ENCODE peak calls at places on chromosomes 7 and 10, in eight cellular contexts. One of them, this sample, is unnamed.

GRCh38 chr7:114026486-114027089 is 107.8 kb upstream of the PPP1R3A start:
- DNase-seq in heart left ventricle: no peak
- DNase-seq in NCI-H460: peak
- DNase-seq in putamen: peak
- DNase-seq in CD4-positive, alpha-beta T cell: no peak
- DNase-seq in ureter: no peak
- DNase-seq in stimulated activated CD4-positive, alpha-beta T cell treated with anti-CD3 and anti-CD28 coated beads, Interleukin-4, amount 100 ng/mL, for 48 hours: no peak
- DNase-seq in COR-L47: peak
- DNase-seq in this sample: no peak

GRCh38 chr7:54898659-54899340 is 120.0 kb upstream of the EGFR start:
- DNase-seq in putamen: no peak
- DNase-seq in ureter: no peak
- DNase-seq in COR-L47: no peak
- DNase-seq in stimulated activated CD4-positive, alpha-beta T cell treated with anti-CD3 and anti-CD28 coated beads, Interleukin-4, amount 100 ng/mL, for 48 hours: no peak
- DNase-seq in NCI-H460: peak
- DNase-seq in CD4-positive, alpha-beta T cell: no peak
- DNase-seq in heart left ventricle: no peak
- DNase-seq in this sample: no peak

GRCh38 chr7:936131-937054 is 18.1 kb downstream of the ADAP1 start:
- DNase-seq in putamen: no peak
- DNase-seq in heart left ventricle: peak
- DNase-seq in COR-L47: no peak
- DNase-seq in NCI-H460: no peak
- DNase-seq in CD4-positive, alpha-beta T cell: no peak
- DNase-seq in stimulated activated CD4-positive, alpha-beta T cell treated with anti-CD3 and anti-CD28 coated beads, Interleukin-4, amount 100 ng/mL, for 48 hours: no peak
- DNase-seq in ureter: no peak
- DNase-seq in this sample: peak

GRCh38 chr7:55552320-55553086 is 19.8 kb downstream of the VOPP1 start:
- DNase-seq in ureter: peak
- DNase-seq in CD4-positive, alpha-beta T cell: no peak
- DNase-seq in NCI-H460: no peak
- DNase-seq in stimulated activated CD4-positive, alpha-beta T cell treated with anti-CD3 and anti-CD28 coated beads, Interleukin-4, amount 100 ng/mL, for 48 hours: no peak
- DNase-seq in COR-L47: peak
- DNase-seq in putamen: peak
- DNase-seq in heart left ventricle: peak
- DNase-seq in this sample: peak

GRCh38 chr7:88307841-88308240 is 1.1 kb upstream of the STEAP4 start:
- DNase-seq in stimulated activated CD4-positive, alpha-beta T cell treated with anti-CD3 and anti-CD28 coated beads, Interleukin-4, amount 100 ng/mL, for 48 hours: no peak
- DNase-seq in heart left ventricle: no peak
- DNase-seq in ureter: no peak
- DNase-seq in putamen: no peak
- DNase-seq in CD4-positive, alpha-beta T cell: no peak
- DNase-seq in NCI-H460: no peak
- DNase-seq in COR-L47: no peak
- DNase-seq in this sample: peak

GRCh38 chr7:47418910-47419309 is 163.0 kb downstream of the TNS3 start:
- DNase-seq in NCI-H460: no peak
- DNase-seq in heart left ventricle: no peak
- DNase-seq in CD4-positive, alpha-beta T cell: no peak
- DNase-seq in stimulated activated CD4-positive, alpha-beta T cell treated with anti-CD3 and anti-CD28 coated beads, Interleukin-4, amount 100 ng/mL, for 48 hours: no peak
- DNase-seq in COR-L47: no peak
- DNase-seq in putamen: no peak
- DNase-seq in ureter: peak
- DNase-seq in this sample: no peak

GRCh38 chr7:80833289-80834104 is 85.4 kb downstream of the SEMA3C start:
- DNase-seq in heart left ventricle: no peak
- DNase-seq in CD4-positive, alpha-beta T cell: no peak
- DNase-seq in NCI-H460: no peak
- DNase-seq in ureter: no peak
- DNase-seq in stimulated activated CD4-positive, alpha-beta T cell treated with anti-CD3 and anti-CD28 coated beads, Interleukin-4, amount 100 ng/mL, for 48 hours: no peak
- DNase-seq in putamen: no peak
- DNase-seq in COR-L47: no peak
- DNase-seq in this sample: no peak

GRCh38 chr7:92765725-92766124 is 70.6 kb downstream of the CDK6 start:
- DNase-seq in NCI-H460: peak
- DNase-seq in COR-L47: no peak
- DNase-seq in stimulated activated CD4-positive, alpha-beta T cell treated with anti-CD3 and anti-CD28 coated beads, Interleukin-4, amount 100 ng/mL, for 48 hours: no peak
- DNase-seq in ureter: no peak
- DNase-seq in CD4-positive, alpha-beta T cell: no peak
- DNase-seq in heart left ventricle: no peak
- DNase-seq in putamen: no peak
- DNase-seq in this sample: peak

GRCh38 chr10:17109475-17110207 is 20.0 kb downstream of the CUBN start:
- DNase-seq in NCI-H460: no peak
- DNase-seq in ureter: no peak
- DNase-seq in COR-L47: no peak
- DNase-seq in heart left ventricle: no peak
- DNase-seq in putamen: no peak
- DNase-seq in CD4-positive, alpha-beta T cell: no peak
- DNase-seq in stimulated activated CD4-positive, alpha-beta T cell treated with anti-CD3 and anti-CD28 coated beads, Interleukin-4, amount 100 ng/mL, for 48 hours: no peak
- DNase-seq in this sample: no peak

GRCh38 chr7:2409745-2410414 is 6.5 kb downstream of the CHST12 start:
- DNase-seq in COR-L47: no peak
- DNase-seq in CD4-positive, alpha-beta T cell: no peak
- DNase-seq in ureter: no peak
- DNase-seq in putamen: no peak
- DNase-seq in stimulated activated CD4-positive, alpha-beta T cell treated with anti-CD3 and anti-CD28 coated beads, Interleukin-4, amount 100 ng/mL, for 48 hours: no peak
- DNase-seq in heart left ventricle: no peak
- DNase-seq in NCI-H460: no peak
- DNase-seq in this sample: no peak

GRCh38 chr10:18615618-18616017 is 35.8 kb downstream of the NSUN6 start:
- DNase-seq in stimulated activated CD4-positive, alpha-beta T cell treated with anti-CD3 and anti-CD28 coated beads, Interleukin-4, amount 100 ng/mL, for 48 hours: no peak
- DNase-seq in COR-L47: no peak
- DNase-seq in ureter: no peak
- DNase-seq in putamen: no peak
- DNase-seq in heart left ventricle: no peak
- DNase-seq in CD4-positive, alpha-beta T cell: no peak
- DNase-seq in NCI-H460: no peak
- DNase-seq in this sample: no peak

GRCh38 chr7:77447616-77448015 is 31.5 kb upstream of the GSAP start:
- DNase-seq in stimulated activated CD4-positive, alpha-beta T cell treated with anti-CD3 and anti-CD28 coated beads, Interleukin-4, amount 100 ng/mL, for 48 hours: no peak
- DNase-seq in heart left ventricle: no peak
- DNase-seq in ureter: no peak
- DNase-seq in putamen: no peak
- DNase-seq in COR-L47: no peak
- DNase-seq in NCI-H460: no peak
- DNase-seq in CD4-positive, alpha-beta T cell: no peak
- DNase-seq in this sample: no peak

GRCh38 chr7:70678621-70679251 is 453.2 kb upstream of the GALNT17 start:
- DNase-seq in CD4-positive, alpha-beta T cell: no peak
- DNase-seq in NCI-H460: no peak
- DNase-seq in putamen: no peak
- DNase-seq in stimulated activated CD4-positive, alpha-beta T cell treated with anti-CD3 and anti-CD28 coated beads, Interleukin-4, amount 100 ng/mL, for 48 hours: no peak
- DNase-seq in ureter: no peak
- DNase-seq in heart left ventricle: no peak
- DNase-seq in COR-L47: no peak
- DNase-seq in this sample: no peak

GRCh38 chr10:132752961-132753360 is 33.0 kb downstream of the NKX6-2 start:
- DNase-seq in NCI-H460: no peak
- DNase-seq in COR-L47: no peak
- DNase-seq in ureter: no peak
- DNase-seq in stimulated activated CD4-positive, alpha-beta T cell treated with anti-CD3 and anti-CD28 coated beads, Interleukin-4, amount 100 ng/mL, for 48 hours: no peak
- DNase-seq in heart left ventricle: no peak
- DNase-seq in CD4-positive, alpha-beta T cell: no peak
- DNase-seq in putamen: no peak
- DNase-seq in this sample: no peak

GRCh38 chr10:44682516-44682915 is 228.6 kb upstream of the TMEM72 start:
- DNase-seq in COR-L47: no peak
- DNase-seq in stimulated activated CD4-positive, alpha-beta T cell treated with anti-CD3 and anti-CD28 coated beads, Interleukin-4, amount 100 ng/mL, for 48 hours: no peak
- DNase-seq in CD4-positive, alpha-beta T cell: no peak
- DNase-seq in ureter: no peak
- DNase-seq in NCI-H460: no peak
- DNase-seq in putamen: no peak
- DNase-seq in heart left ventricle: no peak
- DNase-seq in this sample: no peak

GRCh38 chr10:48451969-48452878 is 145.7 kb downstream of the MAPK8 start:
- DNase-seq in NCI-H460: no peak
- DNase-seq in ureter: no peak
- DNase-seq in putamen: no peak
- DNase-seq in COR-L47: no peak
- DNase-seq in heart left ventricle: no peak
- DNase-seq in stimulated activated CD4-positive, alpha-beta T cell treated with anti-CD3 and anti-CD28 coated beads, Interleukin-4, amount 100 ng/mL, for 48 hours: no peak
- DNase-seq in CD4-positive, alpha-beta T cell: no peak
- DNase-seq in this sample: no peak

GRCh38 chr7:28738384-28738783 is 219.7 kb downstream of the TRIL start:
- DNase-seq in ureter: no peak
- DNase-seq in heart left ventricle: no peak
- DNase-seq in CD4-positive, alpha-beta T cell: no peak
- DNase-seq in NCI-H460: no peak
- DNase-seq in stimulated activated CD4-positive, alpha-beta T cell treated with anti-CD3 and anti-CD28 coated beads, Interleukin-4, amount 100 ng/mL, for 48 hours: no peak
- DNase-seq in putamen: no peak
- DNase-seq in COR-L47: no peak
- DNase-seq in this sample: no peak

GRCh38 chr10:37947526-37947925 is 28.9 kb downstream of the ZNF25 start:
- DNase-seq in ureter: no peak
- DNase-seq in NCI-H460: no peak
- DNase-seq in stimulated activated CD4-positive, alpha-beta T cell treated with anti-CD3 and anti-CD28 coated beads, Interleukin-4, amount 100 ng/mL, for 48 hours: no peak
- DNase-seq in COR-L47: no peak
- DNase-seq in heart left ventricle: no peak
- DNase-seq in CD4-positive, alpha-beta T cell: no peak
- DNase-seq in putamen: no peak
- DNase-seq in this sample: no peak

GRCh38 chr7:137978464-137979237 is 23.2 kb downstream of the CREB3L2 start:
- DNase-seq in heart left ventricle: peak
- DNase-seq in ureter: no peak
- DNase-seq in COR-L47: no peak
- DNase-seq in NCI-H460: peak
- DNase-seq in putamen: no peak
- DNase-seq in CD4-positive, alpha-beta T cell: no peak
- DNase-seq in stimulated activated CD4-positive, alpha-beta T cell treated with anti-CD3 and anti-CD28 coated beads, Interleukin-4, amount 100 ng/mL, for 48 hours: no peak
- DNase-seq in this sample: peak

GRCh38 chr7:77383333-77383740 is 32.8 kb downstream of the GSAP start:
- DNase-seq in COR-L47: no peak
- DNase-seq in stimulated activated CD4-positive, alpha-beta T cell treated with anti-CD3 and anti-CD28 coated beads, Interleukin-4, amount 100 ng/mL, for 48 hours: no peak
- DNase-seq in ureter: no peak
- DNase-seq in heart left ventricle: no peak
- DNase-seq in putamen: no peak
- DNase-seq in CD4-positive, alpha-beta T cell: no peak
- DNase-seq in NCI-H460: no peak
- DNase-seq in this sample: no peak

This sample was measured in PC-9.